ENCODE peak calls at places on chromosomes 1 and 21, in ten cellular contexts. B is fibroblast of pulmonary artery, W is AG09309, V is H9, M is tibial artery, J is uterus, D is nephron progenitor cell, A is BE2C, E is fibroblast of the aortic adventitia, Z is tibial nerve. S is an unnamed sample.

GRCh38 chr1:211210965-211211364 is 48.2 kb upstream of the RCOR3 start:
- DNase-seq in A (no peak), J (no peak), V (no peak), W (no peak), B (no peak), D (no peak), E (no peak), M (no peak), Z (no peak), S (no peak)

GRCh38 chr1:86504895-86505625 is 36.3 kb downstream of the CLCA1 start:
- DNase-seq in V (no peak), B (peak), D (no peak), W (peak), J (no peak), A (no peak), E (no peak), M (no peak), Z (no peak), S (no peak)

GRCh38 chr1:61337037-61337436 is 254.7 kb downstream of the NFIA start:
- DNase-seq in D (no peak), A (no peak), M (no peak), E (no peak), W (no peak), J (no peak), V (no peak), B (no peak), Z (no peak), S (peak)

GRCh38 chr1:37438037-37438970 is 36.1 kb upstream of the ZC3H12A start:
- DNase-seq in J (no peak), V (no peak), Z (no peak), W (no peak), D (no peak), B (no peak), E (no peak), M (no peak), A (no peak), S (no peak)

GRCh38 chr1:54409156-54410142 is 3.3 kb upstream of the SSBP3 start:
- DNase-seq in B (no peak), V (no peak), M (no peak), W (no peak), Z (no peak), E (no peak), D (no peak), J (no peak), A (no peak), S (no peak)

GRCh38 chr1:25818569-25818968 is 1.2 kb upstream of the MTFR1L start:
- DNase-seq in M (no peak), Z (no peak), J (no peak), B (no peak), D (no peak), V (no peak), W (no peak), E (no peak), A (no peak), S (no peak)

GRCh38 chr1:81549588-81550127 is 251.1 kb upstream of the ADGRL2 start:
- DNase-seq in J (no peak), B (peak), W (peak), V (no peak), E (peak), A (no peak), D (no peak), M (no peak), Z (no peak), S (peak)

GRCh38 chr1:226945106-226945857 is 5.2 kb downstream of the COQ8A start:
- DNase-seq in J (no peak), B (no peak), D (no peak), W (no peak), Z (no peak), E (no peak), V (peak), M (peak), A (no peak), S (no peak)

GRCh38 chr1:44367932-44368331 is 12.9 kb upstream of the ERI3 start:
- DNase-seq in D (no peak), A (no peak), Z (no peak), V (no peak), B (no peak), W (no peak), E (no peak), M (no peak), J (no peak), S (no peak)

GRCh38 chr21:14453339-14453738 is 70.4 kb upstream of the HSPA13 start:
- DNase-seq in M (no peak), V (no peak), J (no peak), Z (no peak), W (no peak), E (no peak), A (no peak), D (no peak), B (no peak), S (no peak)

GRCh38 chr1:31764307-31765040 is at the start of gene ADGRB2:
- DNase-seq in D (peak), V (peak), J (no peak), A (peak), W (no peak), E (no peak), B (no peak), M (no peak), Z (no peak), S (no peak)

GRCh38 chr1:33430751-33431593 is at the start of gene PHC2:
- DNase-seq in B (peak), M (peak), V (peak), J (peak), Z (peak), A (peak), D (peak), W (peak), E (peak), S (peak)
- TF ChIP-seq CTCF in B (no peak), M (peak), V (no peak), J (peak), Z (no peak), A (no peak), D (no peak), W (peak), E (peak), S (peak)

DNA sequence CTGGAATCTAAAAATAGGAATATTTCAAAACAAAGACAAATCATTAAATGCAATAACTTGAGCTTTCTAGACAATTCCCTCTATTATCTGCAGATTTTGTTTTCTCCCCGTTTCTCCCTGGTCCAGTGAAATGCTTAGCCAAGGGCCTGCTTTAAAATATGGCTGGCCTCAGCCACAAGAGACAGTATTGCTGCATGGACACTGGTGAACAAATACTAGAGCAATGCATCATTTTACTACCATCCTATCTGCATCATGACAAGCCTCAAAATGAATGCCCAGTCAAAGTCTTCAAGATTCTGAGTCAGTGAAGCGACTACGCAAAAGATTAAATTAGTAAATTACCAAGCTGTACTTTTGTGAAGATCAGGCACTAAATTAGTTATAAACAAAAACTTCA is 80.5 kb downstream of the ENAH start:
- DNase-seq in V (no peak), J (no peak), B (peak), M (no peak), D (no peak), E (peak), Z (no peak), W (peak), A (no peak), S (peak)
- TF ChIP-seq CTCF in V (no peak), J (no peak), B (peak), M (peak), D (no peak), E (peak), Z (no peak), W (peak), A (peak), S (peak)

DNA sequence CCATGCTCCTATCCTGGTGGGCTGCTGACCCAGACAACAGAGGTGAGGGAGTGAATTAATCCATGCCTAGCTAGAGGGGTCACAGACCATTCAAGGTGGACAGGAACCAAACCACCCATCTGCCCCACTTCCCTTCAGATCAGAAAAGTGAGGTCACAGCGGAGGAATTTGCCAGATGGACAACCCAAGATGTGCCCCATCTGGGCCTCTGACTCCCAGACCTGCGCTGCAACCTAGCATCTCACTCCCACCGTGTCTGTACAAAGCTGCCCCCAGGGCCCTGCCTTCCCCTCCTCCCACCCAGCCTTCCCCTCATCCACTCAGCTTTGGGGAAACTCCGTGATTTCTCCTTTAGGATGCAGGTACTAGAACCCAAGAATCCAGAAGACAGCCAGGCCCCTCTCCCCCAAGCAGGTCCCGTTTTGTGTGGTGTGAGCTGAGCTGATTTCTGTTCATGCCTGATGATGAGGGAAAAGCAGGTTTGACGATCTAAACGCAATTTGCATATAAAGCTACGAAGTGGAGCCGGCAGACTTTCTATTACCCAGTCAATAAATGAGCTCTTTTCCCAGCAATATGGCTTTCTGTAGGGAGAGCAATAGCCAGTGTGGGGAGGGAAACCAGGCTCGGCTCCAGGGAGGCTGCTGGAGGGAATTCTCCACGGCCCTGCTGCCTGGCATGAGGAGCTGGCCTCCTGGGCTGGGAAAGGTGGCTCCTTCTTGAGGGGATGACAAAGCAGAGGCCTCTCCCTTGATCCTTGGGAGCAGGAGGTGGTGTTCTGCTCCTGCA is 140.9 kb upstream of the AJAP1 start:
- DNase-seq in V (no peak), W (no peak), J (no peak), Z (no peak), A (no peak), D (no peak), M (no peak), E (no peak), B (no peak), S (no peak)
- TF ChIP-seq CTCF in V (no peak), W (no peak), J (no peak), Z (no peak), A (no peak), D (no peak), M (no peak), E (no peak), B (no peak), S (no peak)

DNA sequence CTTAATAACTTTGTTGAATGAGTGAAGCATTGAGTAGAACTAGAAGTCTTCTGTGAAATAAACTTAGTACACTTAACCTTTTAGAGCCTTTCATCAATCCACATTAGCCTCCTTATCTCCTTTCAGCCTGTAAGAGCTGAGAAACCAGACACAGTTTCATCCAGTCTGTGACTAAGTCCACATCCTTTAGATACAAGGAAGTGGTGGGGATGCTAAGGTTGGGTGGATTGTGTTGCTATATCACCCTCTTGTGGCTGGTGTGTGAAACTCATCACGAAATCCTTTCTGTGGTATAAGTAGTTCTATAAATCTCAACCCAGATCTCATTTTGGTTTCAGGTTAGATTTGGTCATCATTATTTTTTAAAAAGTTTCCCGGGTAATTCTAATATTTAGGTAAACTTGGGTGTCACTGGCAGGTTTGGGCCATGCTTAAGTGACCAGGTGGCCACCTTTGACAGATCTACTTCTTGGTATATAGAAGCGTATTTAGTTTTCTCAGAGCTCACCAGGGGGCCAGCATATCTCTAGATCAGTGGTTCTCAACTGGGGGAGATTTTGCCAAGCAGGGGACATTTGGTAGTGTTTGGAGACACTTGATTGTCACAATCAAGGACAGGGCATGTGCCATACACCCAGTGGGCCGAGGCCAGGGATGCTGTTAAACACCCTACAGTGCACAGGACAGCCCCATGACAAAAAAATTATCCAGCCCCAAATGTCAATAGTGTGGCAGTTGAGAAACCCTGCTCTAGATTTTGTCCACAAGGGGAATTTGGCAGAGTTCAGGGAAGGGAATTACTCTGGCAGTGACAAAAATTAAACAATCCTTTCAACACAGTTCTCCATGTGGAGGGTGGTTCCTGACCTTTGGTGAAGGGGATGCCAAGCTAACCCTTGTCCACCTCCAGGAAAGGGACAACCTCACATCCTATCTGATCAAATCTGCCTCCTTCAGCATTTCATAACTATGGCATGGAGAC is 28.0 kb upstream of the CD84 start:
- DNase-seq in J (no peak), E (peak), B (peak), Z (no peak), A (peak), D (peak), M (no peak), W (peak), V (peak), S (peak)
- TF ChIP-seq CTCF in J (peak), E (peak), B (peak), Z (peak), A (peak), D (peak), M (peak), W (peak), V (peak), S (peak)